ENCODE peak calls at places on chromosomes 5 and 9, in ten cellular contexts. G, Y, R, Q, M, U, L, V, J and K are unnamed samples.

GRCh38 chr5:108801301-108801700 is 53.6 kb downstream of the FER start:
- DNase-seq in G (no peak), Y (no peak), R (no peak), Q (no peak), M (no peak), U (no peak), L (no peak), V (no peak), J (no peak), K (no peak)

GRCh38 chr5:175709276-175709781 is 51.5 kb downstream of the HRH2 start:
- DNase-seq in G (peak), Y (peak), R (no peak), Q (no peak), M (no peak), U (no peak), L (no peak), V (no peak), J (no peak), K (no peak)

GRCh38 chr5:93873211-93873736 is 131.9 kb upstream of the POU5F2 start:
- DNase-seq in G (no peak), Y (no peak), R (no peak), Q (no peak), M (no peak), U (no peak), L (no peak), V (no peak), J (no peak), K (no peak)

GRCh38 chr9:108083160-108083559 is 593.6 kb upstream of the KLF4 start:
- DNase-seq in G (no peak), Y (no peak), R (no peak), Q (no peak), M (peak), U (no peak), L (no peak), V (no peak), J (no peak), K (no peak)

GRCh38 chr9:120894404-120895226 is 17.6 kb upstream of the PHF19 start:
- DNase-seq in G (no peak), Y (no peak), R (peak), Q (no peak), M (no peak), U (no peak), L (no peak), V (no peak), J (no peak), K (peak)

GRCh38 chr9:35423499-35423898 is 66.4 kb upstream of the RUSC2 start:
- DNase-seq in G (no peak), Y (no peak), R (no peak), Q (no peak), M (no peak), U (no peak), L (no peak), V (no peak), J (no peak), K (no peak)

GRCh38 chr5:154176191-154176590 is 14.3 kb upstream of the GALNT10 start:
- DNase-seq in G (no peak), Y (no peak), R (no peak), Q (no peak), M (no peak), U (peak), L (no peak), V (no peak), J (no peak), K (no peak)

GRCh38 chr9:93949694-93950449 is 5.3 kb downstream of the BARX1 start:
- DNase-seq in G (no peak), Y (peak), R (no peak), Q (no peak), M (no peak), U (no peak), L (no peak), V (no peak), J (no peak), K (no peak)